ENCODE peak calls at places on chromosomes 12 and 14, in four cellular contexts. Q, F, N and A are unnamed samples.
A peak's percentile ranks its signal among the peaks of the same experiment; 100 is the strongest.

GRCh38 chr14:77457115-77457521 is 283 bp downstream of the VIPAS39 start:
- DNase-seq in F (peak; percentile 40), Q (no peak), N (no peak), A (no peak)

GRCh38 chr12:95694148-95694547 is 96.4 kb downstream of the NTN4 start:
- DNase-seq in F (no peak), Q (no peak), N (peak; percentile 64), A (no peak)

GRCh38 chr14:73253323-73253610 is 16.0 kb downstream of the PAPLN start:
- DNase-seq in N (no peak), F (no peak), Q (no peak), A (no peak)

GRCh38 chr12:106459124-106459523 is 101.6 kb downstream of the POLR3B start:
- DNase-seq in Q (no peak), F (no peak), N (no peak), A (no peak)

GRCh38 chr12:68839183-68840147 is 31.5 kb downstream of the MDM2 start:
- DNase-seq in F (no peak), Q (no peak), N (no peak), A (no peak)

GRCh38 chr12:26402648-26403047 is 207.3 kb downstream of the SSPN start:
- DNase-seq in Q (no peak), F (no peak), N (no peak), A (no peak)

GRCh38 chr12:47730341-47730744 is 5.1 kb upstream of the ENDOU start:
- DNase-seq in F (peak; percentile 42), N (no peak), Q (no peak), A (no peak)

GRCh38 chr12:112978163-112979081 is at the start of gene OAS2:
- DNase-seq in N (peak; percentile 37), Q (no peak), F (peak; percentile 48), A (peak; percentile 26)

GRCh38 chr12:4214912-4215861 is 58.4 kb upstream of the CCND2 start:
- DNase-seq in F (no peak), Q (no peak), N (no peak), A (no peak)

GRCh38 chr12:53324113-53324778 is 2.8 kb upstream of the AAAS start:
- DNase-seq in Q (no peak), F (no peak), N (peak; percentile 48), A (no peak)

GRCh38 chr14:65062096-65063075 is 39.9 kb downstream of the MAX start:
- DNase-seq in N (no peak), Q (no peak), F (no peak), A (no peak)

GRCh38 chr12:94648578-94648977 is 1.8 kb downstream of the TMCC3 start:
- DNase-seq in Q (no peak), N (no peak), F (no peak), A (no peak)

GRCh38 chr14:71289536-71289935 is 382.3 kb downstream of the PCNX1 start:
- DNase-seq in F (no peak), N (no peak), Q (no peak), A (no peak)

GRCh38 chr12:3661028-3661427 is 91.9 kb downstream of the CRACR2A start:
- DNase-seq in Q (no peak), F (no peak), N (no peak), A (no peak)

GRCh38 chr12:99200711-99201384 is 446.7 kb upstream of the GARIN6 start:
- DNase-seq in Q (no peak), N (no peak), F (no peak), A (no peak)

GRCh38 chr12:6376079-6376941 is 947 bp upstream of the SCNN1A start:
- DNase-seq in F (peak; percentile 64), Q (no peak), N (peak; percentile 62), A (no peak)

GRCh38 chr12:15838986-15839385 is 43.2 kb upstream of the STRAP start:
- DNase-seq in F (no peak), Q (no peak), N (no peak), A (no peak)

GRCh38 chr12:114316076-114316475 is 89.9 kb downstream of the TBX5 start:
- DNase-seq in F (peak; percentile 84), Q (peak; percentile 46), N (no peak), A (peak; percentile 31)

GRCh38 chr12:78210494-78210860 is 379.8 kb downstream of the NAV3 start:
- DNase-seq in Q (no peak), N (no peak), F (no peak), A (no peak)

GRCh38 chr12:62621239-62621638 is 154.6 kb downstream of the MON2 start:
- DNase-seq in Q (no peak), N (no peak), F (no peak), A (no peak)

GRCh38 chr12:22494319-22494718 is 50.0 kb downstream of the C2CD5 start:
- DNase-seq in Q (no peak), F (no peak), N (no peak), A (no peak)

GRCh38 chr12:46499226-46499625 is 126.7 kb upstream of the SLC38A2 start:
- DNase-seq in N (no peak), F (no peak), Q (no peak), A (no peak)

GRCh38 chr14:52046376-52046917 is 22.4 kb downstream of the NID2 start:
- DNase-seq in F (peak; percentile 34), Q (no peak), N (no peak), A (no peak)

GRCh38 chr12:124098101-124098757 is 125.2 kb downstream of the ZNF664 start:
- DNase-seq in F (no peak), N (no peak), Q (no peak), A (no peak)

GRCh38 chr12:53577941-53578352 is 48.2 kb downstream of the ATF7 start:
- DNase-seq in F (no peak), N (no peak), Q (no peak), A (no peak)

GRCh38 chr12:4997939-4998338 is 45.7 kb upstream of the KCNA5 start:
- DNase-seq in N (no peak), F (peak; percentile 83), Q (peak; percentile 39), A (peak; percentile 84)

GRCh38 chr14:92925446-92925845 is 2.5 kb downstream of the CHGA start:
- DNase-seq in F (no peak), Q (no peak), N (no peak), A (no peak)

GRCh38 chr12:111775205-111776193 is 8.8 kb downstream of the ALDH2 start:
- DNase-seq in F (peak; percentile 93), Q (peak; percentile 82), N (peak; percentile 79), A (no peak)

GRCh38 chr12:79983492-79983891 is 48.6 kb upstream of the PPP1R12A start:
- DNase-seq in N (no peak), F (peak; percentile 78), Q (peak; percentile 16), A (peak; percentile 72)

GRCh38 chr12:94282675-94283074 is 134.3 kb downstream of the PLXNC1 start:
- DNase-seq in N (no peak), F (no peak), Q (no peak), A (no peak)

GRCh38 chr12:45725631-45726593 is 3.6 kb upstream of the ARID2 start:
- DNase-seq in Q (no peak), F (peak; percentile 51), N (no peak), A (no peak)

GRCh38 chr12:26135010-26135420 is 10.2 kb upstream of the BHLHE41 start:
- DNase-seq in N (peak; percentile 55), Q (no peak), F (no peak), A (no peak)

GRCh38 chr12:57693317-57693658 is 644 bp upstream of the OS9 start:
- DNase-seq in N (no peak), Q (no peak), F (no peak), A (no peak)

GRCh38 chr12:39427360-39427808 is 15.5 kb downstream of the KIF21A start:
- DNase-seq in Q (no peak), F (no peak), N (no peak), A (no peak)

GRCh38 chr12:132866251-132866828 is 21.1 kb downstream of the CHFR start:
- DNase-seq in Q (peak; percentile 15), F (peak; percentile 73), N (no peak), A (peak; percentile 28)

GRCh38 chr12:88691811-88692210 is 111.5 kb upstream of the KITLG start:
- DNase-seq in Q (no peak), N (no peak), F (no peak), A (no peak)

GRCh38 chr14:23692416-23692815 is 56.3 kb downstream of the DHRS2 start:
- DNase-seq in N (peak; percentile 33), Q (no peak), F (no peak), A (no peak)

GRCh38 chr14:53861781-53862180 is 94.8 kb downstream of the BMP4 start:
- DNase-seq in N (no peak), Q (no peak), F (no peak), A (no peak)

GRCh38 chr12:19648173-19648572 is 208.9 kb downstream of the AEBP2 start:
- DNase-seq in N (no peak), F (no peak), Q (no peak), A (no peak)

GRCh38 chr14:77041837-77042557 is 13.5 kb upstream of the IRF2BPL start:
- DNase-seq in N (peak; percentile 65), Q (peak; percentile 91), F (peak; percentile 98), A (peak; percentile 84)

GRCh38 chr12:2354151-2354991 is 301.6 kb downstream of the CACNA1C start:
- DNase-seq in N (no peak), Q (no peak), F (no peak), A (no peak)
- TF ChIP-seq CTCF in N (no peak), Q (no peak), F (no peak), A (no peak)

GRCh38 chr14:104680806-104681688 is 8.4 kb upstream of the INF2 start:
- DNase-seq in F (peak; percentile 85), N (peak; percentile 31), Q (no peak), A (no peak)
- H3K4me3 ChIP-seq in F (no peak overlapping the region), N (no peak overlapping the region), Q (peak overlapping the region; percentile 37), A (peak overlapping the region; percentile 43)

DNA sequence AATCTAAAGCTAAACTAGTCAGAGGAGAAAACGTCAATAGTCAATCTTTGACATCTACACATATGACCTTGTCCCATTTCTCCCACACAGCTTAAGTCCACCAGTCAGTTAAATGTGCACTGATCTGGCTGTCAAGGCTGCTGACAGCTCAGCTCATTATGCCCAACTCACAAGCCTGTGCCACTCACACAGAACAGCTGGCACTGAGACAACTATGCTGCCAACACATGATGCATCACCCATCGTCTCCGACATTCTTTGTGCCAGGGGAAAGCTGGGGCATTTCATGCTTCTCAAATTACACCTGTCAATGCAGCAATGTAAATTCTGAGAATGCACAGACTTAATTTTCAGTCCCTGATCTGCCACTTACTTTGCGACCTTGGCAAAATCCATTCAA is 25.3 kb downstream of the GNS start:
- DNase-seq in N (no peak), F (no peak), Q (no peak), A (no peak)
- TF ChIP-seq CTCF in N (no peak), F (no peak), Q (no peak), A (no peak)

DNA sequence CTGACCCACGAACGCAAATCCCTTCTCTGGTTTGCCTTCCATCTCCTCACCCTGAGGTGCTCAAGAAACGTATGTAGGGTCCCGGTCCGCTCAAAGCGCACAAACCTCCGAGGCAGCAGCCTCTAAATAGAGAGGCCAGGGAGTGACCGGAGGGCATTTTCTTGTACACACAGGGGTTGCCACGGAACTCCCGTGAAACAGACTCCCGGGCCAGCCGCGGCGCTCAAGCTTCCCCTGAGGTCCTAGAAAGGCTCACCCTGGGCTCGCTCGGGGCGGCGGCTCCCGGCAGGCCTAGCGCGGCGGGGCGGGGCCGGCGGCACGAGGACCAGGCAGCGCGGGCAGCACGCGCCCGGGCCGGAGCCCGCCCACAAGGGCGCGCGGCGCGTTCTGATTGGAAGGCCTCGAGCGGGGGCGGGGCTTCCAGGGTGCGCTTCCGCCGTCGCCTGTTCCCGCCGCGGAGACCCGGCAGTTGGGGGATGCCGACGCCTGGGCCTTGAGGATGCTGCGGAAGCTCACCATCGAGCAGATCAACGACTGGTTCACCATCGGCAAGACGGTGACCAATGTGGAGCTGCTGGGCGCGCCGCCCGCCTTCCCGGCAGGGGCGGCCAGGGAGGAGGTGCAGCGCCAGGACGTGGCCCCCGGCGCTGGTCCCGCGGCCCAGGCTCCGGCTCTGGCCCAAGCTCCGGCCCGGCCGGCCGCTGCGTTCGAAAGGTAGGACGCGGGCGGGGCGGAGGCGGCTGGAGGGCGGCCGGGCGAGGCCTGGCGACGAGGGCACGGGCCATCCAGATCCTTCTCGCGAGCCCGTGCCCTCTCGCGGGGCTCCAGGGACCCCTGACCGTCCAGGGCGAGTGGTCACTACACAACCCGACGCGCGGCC is at the start of gene TDRD9:
- DNase-seq in Q (no peak), F (no peak), N (no peak), A (no peak)
- H3K4me3 ChIP-seq in Q (no peak within 1 kb of the TSS), F (no peak within 1 kb of the TSS), N (no peak within 1 kb of the TSS), A (no peak within 1 kb of the TSS)